ENCODE peak calls at places on chromosomes 3 and 15, in five cellular contexts. J is amniotic stem cell, V is B cell, Z is caudate nucleus, M is AG10803. N is an unnamed sample.

GRCh38 chr15:68734352-68734751 is 86.3 kb downstream of the ANP32A start:
- DNase-seq in J (no peak), V (no peak), Z (no peak), M (no peak), N (no peak)

GRCh38 chr15:75171408-75171807 is 30.3 kb upstream of the C15orf39 start:
- DNase-seq in J (no peak), V (no peak), Z (no peak), M (peak), N (no peak)

GRCh38 chr3:52429779-52430415 is 15.0 kb downstream of the SEMA3G start:
- DNase-seq in J (no peak), V (no peak), Z (no peak), M (no peak), N (peak)

GRCh38 chr15:78424673-78425072 is 13.3 kb upstream of the IREB2 start:
- DNase-seq in J (no peak), V (no peak), Z (no peak), M (no peak), N (no peak)

GRCh38 chr3:50502584-50503423 is 630 bp downstream of the CACNA2D2 start:
- DNase-seq in J (no peak), V (peak), Z (no peak), M (no peak), N (peak)

GRCh38 chr3:154979327-154979726 is 100.8 kb upstream of the MME start:
- DNase-seq in J (no peak), V (no peak), Z (no peak), M (no peak), N (no peak)

GRCh38 chr15:59917504-59918157 is 86.5 kb upstream of the FOXB1 start:
- DNase-seq in J (peak), V (peak), Z (peak), M (peak), N (peak)

GRCh38 chr3:142945023-142945422 is 18.5 kb downstream of the PAQR9 start:
- DNase-seq in J (no peak), V (no peak), Z (no peak), M (no peak), N (no peak)

GRCh38 chr3:138960417-138960852 is 13.4 kb downstream of the FOXL2NB start:
- DNase-seq in J (no peak), V (no peak), Z (no peak), M (no peak), N (peak)

GRCh38 chr3:78734048-78734637 is 1033.7 kb downstream of the ROBO1 start:
- DNase-seq in J (peak), V (no peak), Z (no peak), M (peak), N (peak)

GRCh38 chr3:146218880-146219866 is 31.7 kb downstream of the PLSCR4 start:
- DNase-seq in J (no peak), V (peak), Z (no peak), M (peak), N (peak)

GRCh38 chr3:172836390-172836997 is 86.0 kb downstream of the ECT2 start:
- DNase-seq in J (no peak), V (no peak), Z (no peak), M (peak), N (peak)

GRCh38 chr3:190326361-190326760 is 4.1 kb upstream of the CLDN1 start:
- DNase-seq in J (no peak), V (no peak), Z (no peak), M (no peak), N (peak)

GRCh38 chr3:96576935-96577334 is 237.5 kb upstream of the EPHA6 start:
- DNase-seq in J (no peak), V (no peak), Z (no peak), M (no peak), N (no peak)

GRCh38 chr15:90219421-90220141 is 14.2 kb downstream of the CIB1 start:
- DNase-seq in J (no peak), V (peak), Z (no peak), M (no peak), N (peak)

GRCh38 chr3:65734792-65735191 is 303.9 kb downstream of the MAGI1 start:
- DNase-seq in J (no peak), V (no peak), Z (no peak), M (no peak), N (no peak)

GRCh38 chr3:61066800-61067199 is 184.5 kb downstream of the FHIT start:
- DNase-seq in J (no peak), V (no peak), Z (no peak), M (no peak), N (no peak)

GRCh38 chr3:72657666-72658065 is 190.6 kb downstream of the SHQ1 start:
- DNase-seq in J (no peak), V (no peak), Z (no peak), M (no peak), N (no peak)

GRCh38 chr3:14119166-14119510 is 5.5 kb downstream of the CHCHD4 start:
- DNase-seq in J (no peak), V (no peak), Z (no peak), M (no peak), N (no peak)

GRCh38 chr3:145735631-145736030 is 425.4 kb downstream of the PLOD2 start:
- DNase-seq in J (no peak), V (no peak), Z (no peak), M (no peak), N (no peak)

GRCh38 chr3:55017876-55018275 is 90.0 kb upstream of the LRTM1 start:
- DNase-seq in J (no peak), V (no peak), Z (no peak), M (peak), N (no peak)

GRCh38 chr15:34708422-34708821 is 46.4 kb downstream of the GJD2 start:
- DNase-seq in J (no peak), V (no peak), Z (no peak), M (peak), N (peak)

GRCh38 chr15:34795267-34796081 is at the start of gene ACTC1:
- DNase-seq in J (peak), V (no peak), Z (no peak), M (peak), N (peak)

GRCh38 chr15:100986158-100986896 is 67.2 kb downstream of the LRRK1 start:
- DNase-seq in J (no peak), V (no peak), Z (no peak), M (no peak), N (no peak)

GRCh38 chr3:181880339-181880738 is 168.6 kb downstream of the SOX2 start:
- DNase-seq in J (no peak), V (no peak), Z (no peak), M (no peak), N (no peak)

GRCh38 chr3:172315401-172316091 is 132.7 kb downstream of the GHSR start:
- DNase-seq in J (no peak), V (no peak), Z (no peak), M (peak), N (no peak)

GRCh38 chr3:172953576-172953975 is 187.5 kb downstream of the SPATA16 start:
- DNase-seq in J (no peak), V (no peak), Z (no peak), M (no peak), N (no peak)

GRCh38 chr3:81170298-81170697 is 591.1 kb downstream of the GBE1 start:
- DNase-seq in J (no peak), V (no peak), Z (no peak), M (no peak), N (no peak)

GRCh38 chr3:150094150-150094932 is 123.6 kb upstream of the PFN2 start:
- DNase-seq in J (no peak), V (no peak), Z (no peak), M (peak), N (no peak)

GRCh38 chr15:58441376-58442070 is 9.7 kb downstream of the LIPC start:
- DNase-seq in J (no peak), V (no peak), Z (no peak), M (peak), N (no peak)

GRCh38 chr3:143731776-143732175 is 116.5 kb downstream of the SLC9A9 start:
- DNase-seq in J (no peak), V (no peak), Z (no peak), M (no peak), N (no peak)

GRCh38 chr15:31870336-31871158 is 159.8 kb upstream of the CHRNA7 start:
- DNase-seq in J (peak), V (peak), Z (peak), M (peak), N (peak)

GRCh38 chr3:36058404-36059035 is 321.8 kb upstream of the STAC start:
- DNase-seq in J (no peak), V (no peak), Z (no peak), M (no peak), N (no peak)

GRCh38 chr3:59817511-59817910 is 767.7 kb upstream of the CFAP20DC start:
- DNase-seq in J (no peak), V (no peak), Z (no peak), M (no peak), N (no peak)

GRCh38 chr3:193822492-193823220 is 229.6 kb downstream of the OPA1 start:
- DNase-seq in J (no peak), V (no peak), Z (no peak), M (peak), N (no peak)